ENCODE peak calls at places on chromosomes 4 and X, in five cellular contexts. U is GM12865, X is IMR-90, R is pancreas, K is mucosa of descending colon. V is an unnamed sample.

GRCh38 chr4:7861440-7861881 is 78.2 kb downstream of the AFAP1 start:
- DNase-seq in U (no peak), K (no peak), R (no peak), X (peak; percentile 97), V (no peak)

GRCh38 chrX:34658316-34658715 is 1.2 kb upstream of the TMEM47 start:
- DNase-seq in R (no peak), X (peak; percentile 40), K (no peak), U (no peak), V (no peak)

GRCh38 chr4:7781361-7781760 is 158.3 kb downstream of the AFAP1 start:
- DNase-seq in R (no peak), K (no peak), U (no peak), X (peak; percentile 71), V (peak; percentile 65)

GRCh38 chr4:123249821-123250220 is 146.8 kb upstream of the SPRY1 start:
- DNase-seq in K (no peak), R (no peak), X (no peak), U (no peak), V (no peak)

GRCh38 chr4:145937990-145938611 is 522 bp downstream of the ZNF827 start:
- DNase-seq in K (peak; percentile 54), U (peak; percentile 64), X (peak; percentile 27), R (peak; percentile 19), V (no peak)

GRCh38 chr4:113059783-113060182 is 10.3 kb downstream of the ANK2 start:
- DNase-seq in K (no peak), X (no peak), R (no peak), U (no peak), V (no peak)

GRCh38 chr4:140876597-140877364 is 120.6 kb upstream of the TBC1D9 start:
- DNase-seq in R (no peak), K (no peak), U (no peak), X (peak; percentile 66), V (no peak)

GRCh38 chr4:76011700-76012387 is 4.5 kb upstream of the CXCL9 start:
- DNase-seq in R (no peak), U (peak; percentile 79), K (peak; percentile 39), X (peak; percentile 91), V (no peak)

GRCh38 chr4:7285244-7286122 is 93.1 kb downstream of the SORCS2 start:
- DNase-seq in X (no peak), U (no peak), K (no peak), R (no peak), V (no peak)

GRCh38 chr4:75997946-75998345 is 7.2 kb upstream of the SDAD1 start:
- DNase-seq in U (no peak), X (no peak), R (no peak), K (no peak), V (no peak)

GRCh38 chr4:101238706-101239105 is 108.6 kb downstream of the PPP3CA start:
- DNase-seq in X (peak; percentile 54), R (no peak), K (no peak), U (no peak), V (no peak)

GRCh38 chrX:50798782-50799181 is 15.2 kb downstream of the SHROOM4 start:
- DNase-seq in X (no peak), K (no peak), R (no peak), U (no peak), V (no peak)

GRCh38 chr4:68359508-68359907 is 9.6 kb upstream of the YTHDC1 start:
- DNase-seq in R (no peak), X (no peak), K (no peak), U (peak; percentile 44), V (no peak)

GRCh38 chrX:133653363-133653762 is 238.1 kb upstream of the GPC4 start:
- DNase-seq in K (no peak), X (no peak), U (no peak), R (no peak), V (no peak)

GRCh38 chr4:19178835-19179234 is 1072.9 kb upstream of the SLIT2 start:
- DNase-seq in K (no peak), U (no peak), X (no peak), R (no peak), V (no peak)

GRCh38 chr4:26489101-26489669 is 1.1 kb downstream of the CCKAR start:
- DNase-seq in R (no peak), K (no peak), U (no peak), X (no peak), V (no peak)

GRCh38 chr4:189092596-189092995 is 848.1 kb upstream of the FRG1 start:
- DNase-seq in U (no peak), K (no peak), X (peak; percentile 42), R (no peak), V (no peak)

GRCh38 chr4:147739239-147739823 is 7.4 kb downstream of the ARHGAP10 start:
- DNase-seq in K (no peak), R (no peak), U (no peak), X (no peak), V (no peak)

GRCh38 chr4:176065365-176066249 is at the start of gene WDR17:
- DNase-seq in U (peak; percentile 93), X (peak; percentile 48), K (peak; percentile 81), R (peak; percentile 91), V (peak; percentile 95)

GRCh38 chr4:178275671-178276360 is 833.6 kb upstream of the AGA start:
- DNase-seq in X (no peak), U (no peak), K (no peak), R (no peak), V (no peak)

DNA sequence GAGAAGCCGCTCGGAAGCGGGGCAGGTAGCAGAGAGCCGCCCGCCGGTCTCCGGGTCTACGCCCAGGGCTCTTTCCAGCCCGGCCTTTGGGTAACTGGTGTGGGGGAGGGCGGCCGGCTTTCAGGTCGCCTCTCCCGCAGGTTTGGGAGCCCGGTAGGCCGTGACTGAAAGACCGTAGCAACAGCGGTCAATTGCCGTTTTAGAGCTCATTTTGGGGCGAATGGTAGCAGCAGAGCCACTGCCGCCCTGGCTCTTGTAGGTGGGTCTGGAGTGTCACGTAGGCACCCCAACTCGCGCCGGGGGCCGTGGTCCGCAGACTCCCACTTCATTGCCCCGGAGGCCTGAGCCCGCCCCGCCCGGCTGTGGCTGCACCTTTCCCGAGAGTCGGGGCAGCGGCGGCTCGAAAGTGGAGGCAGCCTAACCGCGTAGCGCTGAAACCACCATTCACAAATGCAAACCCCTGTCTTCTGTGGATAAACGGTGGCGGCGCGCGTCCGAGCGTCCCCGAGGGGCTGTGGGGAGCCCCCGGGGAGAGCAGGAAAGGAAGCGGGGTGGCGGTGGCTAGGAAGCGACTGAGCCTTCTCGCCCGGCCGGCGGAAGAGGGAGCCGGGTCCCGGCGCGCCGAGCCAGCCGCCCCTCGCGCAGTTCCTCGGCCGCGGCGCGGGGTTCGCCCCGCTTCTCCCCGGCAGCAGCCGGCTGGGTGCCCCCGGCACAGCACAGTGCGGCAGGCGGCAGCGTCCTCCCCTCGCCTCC is 2185.1 kb upstream of the TENM3 start:
- DNase-seq in K (peak; percentile 32), R (peak; percentile 47), U (peak; percentile 57), X (no peak), V (peak; percentile 80)
- H3K4me3 ChIP-seq in K (peak overlapping the region; percentile 5), R (peak overlapping the region; percentile 53), U (peak overlapping the region; percentile 73), X (peak overlapping the region; percentile 41), V (peak overlapping the region; percentile 71)

DNA sequence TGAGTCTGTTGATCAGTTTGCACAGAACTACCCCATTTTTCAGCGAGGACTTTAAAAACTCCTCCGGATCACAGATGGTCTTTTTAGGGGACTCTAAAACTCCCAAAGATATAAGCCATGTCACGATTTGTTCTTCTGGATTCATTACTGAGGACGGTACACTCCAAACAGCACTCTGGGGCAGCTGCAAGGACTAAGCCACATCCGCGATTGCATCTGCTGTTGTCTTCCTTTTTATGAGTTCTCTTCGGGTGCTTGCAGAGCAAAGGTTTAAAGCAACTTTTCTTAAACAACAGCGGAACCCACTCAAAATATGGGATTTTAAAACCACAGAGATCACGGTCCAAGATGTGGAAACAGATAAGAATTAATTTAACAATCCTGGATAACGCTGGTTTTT is at the start of gene ARHGEF6:
- DNase-seq in X (no peak), K (peak; percentile 25), R (no peak), U (peak; percentile 65), V (no peak)
- H3K4me3 ChIP-seq in X (no peak within 1 kb of the TSS), K (no peak within 1 kb of the TSS), R (no peak within 1 kb of the TSS), U (peak within 1 kb of the TSS; percentile 71), V (peak within 1 kb of the TSS; percentile 36)

DNA sequence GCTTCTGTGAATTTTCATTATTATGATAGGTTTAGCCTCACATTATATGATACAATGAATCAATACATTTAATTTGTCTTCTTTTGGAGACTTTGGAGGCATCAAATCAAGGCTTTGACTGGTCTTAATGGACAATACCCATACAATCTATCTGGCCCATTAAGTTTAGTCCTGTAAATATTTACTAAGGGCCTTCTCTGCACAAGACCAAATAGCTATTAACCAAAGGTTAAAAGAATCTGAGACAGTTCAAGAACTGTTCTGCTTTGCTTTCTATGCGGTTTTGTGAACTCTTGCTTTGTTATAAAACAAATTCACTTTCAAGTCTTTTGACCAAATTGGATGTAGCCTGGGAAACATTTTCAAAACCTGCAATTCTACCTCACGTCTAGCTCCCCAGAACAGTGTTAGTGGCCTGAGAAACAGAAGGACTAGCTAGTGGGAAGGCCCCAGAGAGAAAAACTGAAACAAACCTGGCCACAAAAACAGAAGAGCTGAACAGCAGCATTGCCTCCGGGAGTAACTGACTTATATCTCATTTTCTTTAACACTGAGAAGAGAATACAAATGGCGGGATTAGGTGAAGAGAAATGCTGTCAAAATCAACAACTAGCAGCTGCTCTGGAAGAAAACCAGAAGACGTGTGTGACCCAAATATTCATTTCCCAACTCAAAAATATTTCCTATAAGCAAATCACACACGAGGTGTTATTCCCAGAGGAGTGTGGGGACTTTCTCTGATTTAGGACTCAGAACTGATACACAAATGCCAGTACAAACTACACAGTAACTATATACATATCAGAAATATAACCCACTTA is 548 bp downstream of the TLR1 start:
- DNase-seq in R (no peak), K (peak; percentile 27), U (peak; percentile 98), X (no peak), V (no peak)
- H3K4me3 ChIP-seq in R (peak overlapping the region; percentile 40), K (no peak overlapping the region), U (peak overlapping the region; percentile 73), X (no peak overlapping the region), V (peak overlapping the region; percentile 48)

DNA sequence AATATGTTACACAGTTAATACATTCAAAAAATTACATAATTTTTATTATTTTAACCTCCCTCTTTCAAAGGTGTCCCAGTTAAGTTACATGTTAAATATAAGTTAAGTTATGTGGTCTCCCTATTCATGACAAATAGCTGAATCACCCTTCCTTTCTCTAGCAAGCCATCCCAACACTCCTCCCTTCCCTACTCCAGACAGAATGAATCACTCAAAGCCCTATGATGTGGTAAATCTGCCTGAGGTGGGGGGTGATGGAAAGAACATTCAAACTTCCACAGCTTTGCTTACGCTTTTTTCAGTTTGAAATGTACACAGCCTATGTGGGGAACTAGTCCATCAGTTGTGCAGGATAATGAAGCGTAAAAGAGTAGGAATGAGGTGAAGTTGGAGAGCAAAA is 90.1 kb downstream of the CXCL13 start:
- DNase-seq in X (peak; percentile 97), R (no peak), K (no peak), U (no peak), V (no peak)
- H3K4me3 ChIP-seq in X (no peak overlapping the region), R (no peak overlapping the region), K (no peak overlapping the region), U (no peak overlapping the region), V (no peak overlapping the region)

GRCh38 chr4:55075376-55075775 is 50.0 kb downstream of the KDR start:
- DNase-seq in U (no peak), K (no peak), X (no peak), R (no peak), V (no peak)
- H3K4me3 ChIP-seq in U (no peak overlapping the region), K (no peak overlapping the region), X (no peak overlapping the region), R (no peak overlapping the region), V (no peak overlapping the region)

DNA sequence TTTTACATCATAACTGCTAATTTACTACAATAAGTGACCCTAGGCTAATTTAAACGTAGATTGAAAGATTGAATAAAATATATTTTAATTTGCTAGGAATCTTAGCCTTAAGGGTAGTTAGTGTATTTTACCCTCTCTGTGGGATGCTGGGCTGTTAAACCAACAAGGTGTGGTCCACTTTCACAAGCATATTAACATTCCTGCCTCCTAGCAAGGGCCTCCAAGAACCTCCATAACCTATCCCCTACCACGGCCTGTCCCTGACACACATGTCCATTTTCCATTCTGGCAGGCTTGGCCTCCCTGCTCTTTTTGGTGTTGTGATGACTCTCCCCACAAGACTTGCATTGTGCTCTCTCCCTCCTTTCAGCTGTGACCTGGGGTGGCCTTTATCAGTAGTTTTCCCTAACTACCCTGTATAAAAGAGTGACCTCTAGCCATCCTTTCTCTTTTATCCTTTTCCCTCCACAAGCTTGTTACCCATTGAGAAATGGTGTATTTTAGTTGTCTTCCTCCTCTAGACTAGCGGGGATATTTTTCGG is 120.3 kb downstream of the KLHL8 start:
- DNase-seq in K (no peak), X (no peak), R (no peak), U (no peak), V (no peak)
- H3K4me3 ChIP-seq in K (no peak overlapping the region), X (no peak overlapping the region), R (no peak overlapping the region), U (no peak overlapping the region), V (no peak overlapping the region)